ENCODE peak calls at places on chromosomes 2 and 18, in four cellular contexts. Y is left kidney, U is AG08396, D is AG20443. V is an unnamed sample.

GRCh38 chr2:65708129-65708528 is 275.7 kb upstream of the SPRED2 start:
- DNase-seq in Y (peak), U (peak), D (peak), V (no peak)

GRCh38 chr18:59300676-59301285 is 17.7 kb downstream of the CPLX4 start:
- DNase-seq in Y (no peak), U (no peak), D (no peak), V (no peak)

GRCh38 chr2:8581601-8582041 is 100.2 kb upstream of the ID2 start:
- DNase-seq in Y (no peak), U (no peak), D (no peak), V (peak)

GRCh38 chr2:47905454-47906260 is 641 bp downstream of the FBXO11 start:
- DNase-seq in Y (peak), U (peak), D (peak), V (peak)

GRCh38 chr2:233075141-233075965 is 15.2 kb downstream of the INPP5D start:
- DNase-seq in Y (peak), U (no peak), D (no peak), V (no peak)

GRCh38 chr2:216192181-216192580 is 83.0 kb downstream of the XRCC5 start:
- DNase-seq in Y (no peak), U (no peak), D (no peak), V (no peak)

GRCh38 chr18:75507636-75508035 is 80.1 kb upstream of the SMIM21 start:
- DNase-seq in Y (no peak), U (no peak), D (no peak), V (no peak)

GRCh38 chr2:50594233-50594632 is 437.7 kb downstream of the NRXN1 start:
- DNase-seq in Y (no peak), U (no peak), D (no peak), V (no peak)

GRCh38 chr18:50819027-50819726 is 639 bp downstream of the MRO start:
- DNase-seq in Y (peak), U (peak), D (peak), V (peak)

GRCh38 chr2:110934948-110935347 is 185.8 kb upstream of the BCL2L11 start:
- DNase-seq in Y (no peak), U (no peak), D (no peak), V (no peak)

GRCh38 chr2:98359986-98360385 is 13.7 kb downstream of the CNGA3 start:
- DNase-seq in Y (no peak), U (no peak), D (no peak), V (no peak)

GRCh38 chr18:12628706-12629702 is 28.9 kb downstream of the SPIRE1 start:
- DNase-seq in Y (peak), U (peak), D (peak), V (no peak)

V was measured in mesendoderm.